ENCODE peak calls at places on chromosomes 4 and X, in seven cellular contexts. One of them, this sample, is unnamed.

GRCh38 chrX:15906544-15906943 is 51.9 kb upstream of the AP1S2 start:
- DNase-seq in esophagus muscularis mucosa: no peak
- DNase-seq in MCF 10A: no peak
- DNase-seq in sigmoid colon: no peak
- DNase-seq in HFF-Myc: no peak
- DNase-seq in A549: no peak
- DNase-seq in neural crest cell: no peak
- DNase-seq in this sample: no peak

GRCh38 chr4:25702848-25703247 is 47.2 kb downstream of the SLC34A2 start:
- DNase-seq in esophagus muscularis mucosa: no peak
- DNase-seq in MCF 10A: peak; percentile 39
- DNase-seq in sigmoid colon: no peak
- DNase-seq in HFF-Myc: peak; percentile 11
- DNase-seq in A549: no peak
- DNase-seq in neural crest cell: no peak
- DNase-seq in this sample: no peak

GRCh38 chrX:72128881-72129280 is 2.8 kb downstream of the RTL5 start:
- DNase-seq in esophagus muscularis mucosa: no peak
- DNase-seq in MCF 10A: peak; percentile 16
- DNase-seq in sigmoid colon: no peak
- DNase-seq in HFF-Myc: no peak
- DNase-seq in A549: peak; percentile 23
- DNase-seq in neural crest cell: peak; percentile 15
- DNase-seq in this sample: no peak

GRCh38 chr4:57023104-57023503 is 44.4 kb downstream of the POLR2B start:
- DNase-seq in esophagus muscularis mucosa: no peak
- DNase-seq in MCF 10A: peak; percentile 80
- DNase-seq in sigmoid colon: no peak
- DNase-seq in HFF-Myc: no peak
- DNase-seq in A549: no peak
- DNase-seq in neural crest cell: no peak
- DNase-seq in this sample: no peak

GRCh38 chr4:130747842-130748241 is 1651.9 kb downstream of the C4orf33 start:
- DNase-seq in esophagus muscularis mucosa: no peak
- DNase-seq in MCF 10A: peak; percentile 17
- DNase-seq in sigmoid colon: no peak
- DNase-seq in HFF-Myc: no peak
- DNase-seq in A549: no peak
- DNase-seq in neural crest cell: no peak
- DNase-seq in this sample: no peak

GRCh38 chrX:12403474-12404082 is 265.3 kb downstream of the FRMPD4 start:
- DNase-seq in esophagus muscularis mucosa: no peak
- DNase-seq in MCF 10A: no peak
- DNase-seq in sigmoid colon: no peak
- DNase-seq in HFF-Myc: no peak
- DNase-seq in A549: no peak
- DNase-seq in neural crest cell: no peak
- DNase-seq in this sample: no peak

GRCh38 chr4:183729430-183730328 is 70.6 kb downstream of the TRAPPC11 start:
- DNase-seq in esophagus muscularis mucosa: no peak
- DNase-seq in MCF 10A: peak; percentile 67
- DNase-seq in sigmoid colon: no peak
- DNase-seq in HFF-Myc: no peak
- DNase-seq in A549: no peak
- DNase-seq in neural crest cell: no peak
- DNase-seq in this sample: no peak

GRCh38 chr4:83618431-83618830 is 82.5 kb downstream of the GPAT3 start:
- DNase-seq in esophagus muscularis mucosa: no peak
- DNase-seq in MCF 10A: peak; percentile 58
- DNase-seq in sigmoid colon: no peak
- DNase-seq in HFF-Myc: no peak
- DNase-seq in A549: peak; percentile 28
- DNase-seq in neural crest cell: no peak
- DNase-seq in this sample: no peak

GRCh38 chr4:113169368-113169767 is 119.9 kb downstream of the ANK2 start:
- DNase-seq in esophagus muscularis mucosa: no peak
- DNase-seq in MCF 10A: peak; percentile 16
- DNase-seq in sigmoid colon: no peak
- DNase-seq in HFF-Myc: no peak
- DNase-seq in A549: no peak
- DNase-seq in neural crest cell: no peak
- DNase-seq in this sample: no peak

GRCh38 chr4:101153653-101154052 is 193.7 kb downstream of the PPP3CA start:
- DNase-seq in esophagus muscularis mucosa: no peak
- DNase-seq in MCF 10A: no peak
- DNase-seq in sigmoid colon: no peak
- DNase-seq in HFF-Myc: no peak
- DNase-seq in A549: no peak
- DNase-seq in neural crest cell: no peak
- DNase-seq in this sample: no peak

GRCh38 chr4:153333874-153334273 is 10.6 kb upstream of the MND1 start:
- DNase-seq in esophagus muscularis mucosa: no peak
- DNase-seq in MCF 10A: no peak
- DNase-seq in sigmoid colon: no peak
- DNase-seq in HFF-Myc: no peak
- DNase-seq in A549: no peak
- DNase-seq in neural crest cell: no peak
- DNase-seq in this sample: no peak

GRCh38 chr4:150209140-150209829 is 131.0 kb downstream of the DCLK2 start:
- DNase-seq in esophagus muscularis mucosa: no peak
- DNase-seq in MCF 10A: peak; percentile 73
- DNase-seq in sigmoid colon: peak; percentile 80
- DNase-seq in HFF-Myc: peak; percentile 37
- DNase-seq in A549: peak; percentile 52
- DNase-seq in neural crest cell: peak; percentile 57
- DNase-seq in this sample: peak; percentile 25

GRCh38 chr4:67035501-67035900 is 509.8 kb downstream of the CENPC start:
- DNase-seq in esophagus muscularis mucosa: no peak
- DNase-seq in MCF 10A: peak; percentile 97
- DNase-seq in sigmoid colon: no peak
- DNase-seq in HFF-Myc: no peak
- DNase-seq in A549: no peak
- DNase-seq in neural crest cell: no peak
- DNase-seq in this sample: no peak

GRCh38 chr4:27007507-27007906 is 146.9 kb downstream of the STIM2 start:
- DNase-seq in esophagus muscularis mucosa: no peak
- DNase-seq in MCF 10A: peak; percentile 18
- DNase-seq in sigmoid colon: no peak
- DNase-seq in HFF-Myc: no peak
- DNase-seq in A549: no peak
- DNase-seq in neural crest cell: no peak
- DNase-seq in this sample: no peak

GRCh38 chrX:62923093-62923492 is 428.0 kb downstream of the SPIN4 start:
- DNase-seq in esophagus muscularis mucosa: no peak
- DNase-seq in MCF 10A: no peak
- DNase-seq in sigmoid colon: no peak
- DNase-seq in HFF-Myc: no peak
- DNase-seq in A549: no peak
- DNase-seq in neural crest cell: no peak
- DNase-seq in this sample: no peak

GRCh38 chr4:121827851-121828250 is 4.2 kb upstream of the CCNA2 start:
- DNase-seq in esophagus muscularis mucosa: no peak
- DNase-seq in MCF 10A: peak; percentile 48
- DNase-seq in sigmoid colon: no peak
- DNase-seq in HFF-Myc: no peak
- DNase-seq in A549: peak; percentile 2
- DNase-seq in neural crest cell: no peak
- DNase-seq in this sample: no peak

GRCh38 chr4:46886711-46887110 is 22.3 kb downstream of the COX7B2 start:
- DNase-seq in esophagus muscularis mucosa: no peak
- DNase-seq in MCF 10A: peak; percentile 29
- DNase-seq in sigmoid colon: no peak
- DNase-seq in HFF-Myc: no peak
- DNase-seq in A549: no peak
- DNase-seq in neural crest cell: no peak
- DNase-seq in this sample: no peak

GRCh38 chr4:17024430-17024829 is 126.0 kb upstream of the LDB2 start:
- DNase-seq in esophagus muscularis mucosa: peak; percentile 84
- DNase-seq in MCF 10A: no peak
- DNase-seq in sigmoid colon: no peak
- DNase-seq in HFF-Myc: no peak
- DNase-seq in A549: no peak
- DNase-seq in neural crest cell: no peak
- DNase-seq in this sample: no peak

GRCh38 chr4:139028191-139028661 is 12.6 kb downstream of the NOCT start:
- DNase-seq in esophagus muscularis mucosa: no peak
- DNase-seq in MCF 10A: no peak
- DNase-seq in sigmoid colon: no peak
- DNase-seq in HFF-Myc: no peak
- DNase-seq in A549: no peak
- DNase-seq in neural crest cell: no peak
- DNase-seq in this sample: no peak

GRCh38 chrX:270848-271367 is 10.3 kb upstream of the PLCXD1 start:
- DNase-seq in esophagus muscularis mucosa: no peak
- DNase-seq in MCF 10A: no peak
- DNase-seq in sigmoid colon: peak; percentile 63
- DNase-seq in HFF-Myc: no peak
- DNase-seq in A549: no peak
- DNase-seq in neural crest cell: no peak
- DNase-seq in this sample: no peak

GRCh38 chr4:96395747-96396146 is 555.9 kb downstream of the PDHA2 start:
- DNase-seq in esophagus muscularis mucosa: no peak
- DNase-seq in MCF 10A: no peak
- DNase-seq in sigmoid colon: no peak
- DNase-seq in HFF-Myc: no peak
- DNase-seq in A549: no peak
- DNase-seq in neural crest cell: no peak
- DNase-seq in this sample: no peak
- TF ChIP-seq CTCF in esophagus muscularis mucosa: no peak
- TF ChIP-seq CTCF in MCF 10A: no peak
- TF ChIP-seq CTCF in sigmoid colon: no peak
- TF ChIP-seq CTCF in HFF-Myc: no peak
- TF ChIP-seq CTCF in A549: no peak
- TF ChIP-seq CTCF in neural crest cell: no peak
- TF ChIP-seq CTCF in this sample: no peak

DNA sequence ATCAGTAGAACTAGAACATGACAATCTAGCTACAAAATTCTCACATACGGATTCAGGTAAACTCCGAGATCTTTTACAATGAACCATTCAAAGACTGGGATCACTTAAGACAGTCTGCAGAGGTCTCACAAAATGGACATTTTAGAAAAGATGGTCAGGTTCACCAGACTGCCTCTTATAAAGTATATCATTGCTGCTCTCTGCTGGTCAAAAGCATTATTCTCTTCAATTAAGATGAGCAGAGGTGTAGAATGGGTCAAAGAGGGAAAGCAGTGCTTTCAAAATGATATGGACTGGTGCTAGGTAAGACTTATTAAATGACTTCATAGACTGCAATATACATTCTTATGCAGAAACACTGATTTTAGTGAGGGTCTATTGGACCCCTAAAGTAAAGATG is 434.7 kb downstream of the PACRGL start:
- DNase-seq in esophagus muscularis mucosa: no peak
- DNase-seq in MCF 10A: peak; percentile 54
- DNase-seq in sigmoid colon: no peak
- DNase-seq in HFF-Myc: no peak
- DNase-seq in A549: no peak
- DNase-seq in neural crest cell: no peak
- DNase-seq in this sample: no peak
- TF ChIP-seq CTCF in esophagus muscularis mucosa: no peak
- TF ChIP-seq CTCF in MCF 10A: peak; percentile 52
- TF ChIP-seq CTCF in sigmoid colon: peak; percentile 37
- TF ChIP-seq CTCF in HFF-Myc: no peak
- TF ChIP-seq CTCF in A549: no peak
- TF ChIP-seq CTCF in neural crest cell: peak; percentile 62
- TF ChIP-seq CTCF in this sample: no peak

DNA sequence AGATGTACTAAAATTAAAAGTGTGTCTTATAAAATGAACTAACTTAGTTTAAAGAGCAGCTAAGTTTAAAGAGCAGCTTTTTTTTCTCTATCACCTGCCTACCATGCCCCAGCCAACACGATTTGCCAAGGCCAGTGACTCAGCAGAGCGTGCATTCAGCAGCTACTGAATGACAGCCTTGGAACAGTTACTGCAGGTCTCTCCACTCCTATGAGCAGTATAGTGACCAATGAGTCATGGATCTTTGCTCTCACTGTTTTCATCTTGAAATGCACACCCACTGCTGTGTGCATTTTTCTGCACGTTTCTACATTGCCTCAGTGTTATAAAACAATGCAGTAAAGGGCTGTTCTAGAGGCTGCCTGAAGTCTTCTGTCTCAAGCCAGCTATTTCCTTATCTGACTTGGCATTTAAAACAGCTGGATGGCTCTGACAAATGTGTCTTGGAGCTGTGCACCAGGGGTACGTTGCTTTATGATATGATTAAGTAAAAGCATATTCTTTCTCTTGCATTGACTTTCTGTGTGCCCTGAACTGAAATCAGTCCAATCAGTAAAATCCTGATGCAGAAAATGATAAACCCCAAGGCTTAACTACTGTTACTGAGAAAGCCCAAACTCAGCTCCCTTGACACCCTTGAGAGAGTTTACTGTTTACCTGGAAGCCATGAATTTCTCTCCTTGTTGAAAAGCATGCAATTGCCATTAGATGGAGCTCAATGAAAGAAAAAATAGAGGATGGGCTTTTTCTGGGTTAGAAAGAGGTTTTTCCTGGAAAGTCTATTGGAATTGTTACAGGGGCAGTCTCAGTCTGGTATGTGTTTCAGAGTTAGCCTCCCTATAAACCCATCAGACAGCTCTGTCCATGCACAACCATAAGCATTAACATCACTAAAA is 66.2 kb upstream of the C4orf54 start:
- DNase-seq in esophagus muscularis mucosa: no peak
- DNase-seq in MCF 10A: peak; percentile 93
- DNase-seq in sigmoid colon: peak; percentile 88
- DNase-seq in HFF-Myc: peak; percentile 14
- DNase-seq in A549: peak; percentile 38
- DNase-seq in neural crest cell: no peak
- DNase-seq in this sample: no peak
- TF ChIP-seq CTCF in esophagus muscularis mucosa: no peak
- TF ChIP-seq CTCF in MCF 10A: no peak
- TF ChIP-seq CTCF in sigmoid colon: no peak
- TF ChIP-seq CTCF in HFF-Myc: no peak
- TF ChIP-seq CTCF in A549: no peak
- TF ChIP-seq CTCF in neural crest cell: no peak
- TF ChIP-seq CTCF in this sample: no peak

DNA sequence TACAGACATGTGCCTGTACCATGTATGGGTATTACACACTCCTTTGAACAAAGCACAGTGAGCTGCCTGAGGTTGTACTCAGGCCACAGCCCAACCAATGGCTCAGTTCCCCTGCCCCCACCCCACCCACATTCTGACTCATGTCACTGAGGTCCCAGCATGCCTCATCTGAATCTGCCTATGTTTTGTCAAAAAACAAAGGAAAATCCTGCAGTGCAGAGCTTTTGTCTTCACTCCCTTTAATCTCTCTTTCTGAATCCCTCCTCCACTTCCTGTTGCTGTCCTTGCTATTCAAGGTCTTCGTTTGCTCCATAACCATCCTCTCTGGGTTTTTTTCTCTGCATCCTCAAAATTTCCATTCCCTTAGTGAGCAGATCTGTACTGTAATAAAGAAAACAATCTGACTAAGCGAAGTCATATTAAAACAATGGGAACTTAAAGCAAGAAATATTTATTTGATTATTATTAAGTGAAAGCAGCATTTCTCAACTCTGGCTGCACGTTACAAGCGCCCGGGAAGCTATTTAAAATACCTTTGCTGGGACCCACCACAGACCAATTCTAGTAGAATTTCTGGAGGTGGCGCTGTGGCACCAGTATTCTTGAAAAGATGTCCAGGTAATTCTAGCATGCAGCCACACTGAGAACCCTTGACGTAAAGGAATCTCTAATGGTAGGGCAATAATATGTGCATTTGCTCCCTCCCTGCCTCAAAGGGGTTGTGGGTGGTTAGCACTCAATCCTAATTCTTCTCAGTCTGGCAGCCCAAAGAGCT is 8.8 kb downstream of the GUCY2F start:
- DNase-seq in esophagus muscularis mucosa: no peak
- DNase-seq in MCF 10A: peak; percentile 59
- DNase-seq in sigmoid colon: no peak
- DNase-seq in HFF-Myc: no peak
- DNase-seq in A549: no peak
- DNase-seq in neural crest cell: peak; percentile 35
- DNase-seq in this sample: no peak
- TF ChIP-seq CTCF in esophagus muscularis mucosa: no peak
- TF ChIP-seq CTCF in MCF 10A: peak; percentile 10
- TF ChIP-seq CTCF in sigmoid colon: no peak
- TF ChIP-seq CTCF in HFF-Myc: no peak
- TF ChIP-seq CTCF in A549: no peak
- TF ChIP-seq CTCF in neural crest cell: peak; percentile 60
- TF ChIP-seq CTCF in this sample: no peak

This sample was measured in activated B cell treated with CpG ODN at 0.5 μM for 24 hours.